ENCODE peak calls at places on chromosomes 3 and 15, in five cellular contexts. B is T47D, T is ureter, Q is HTR-8/SVneo, W is retina. J is an unnamed sample.

GRCh38 chr15:34808016-34808415 is 12.7 kb upstream of the ACTC1 start:
- DNase-seq in B (no peak), T (no peak), Q (no peak), W (no peak), J (no peak)

GRCh38 chr3:9932843-9933560 is 632 bp upstream of the CRELD1 start:
- DNase-seq in B (peak), T (peak), Q (peak), W (peak), J (peak)

GRCh38 chr15:85545757-85546156 is 165.4 kb downstream of the AKAP13 start:
- DNase-seq in B (no peak), T (no peak), Q (no peak), W (no peak), J (no peak)

GRCh38 chr15:45645026-45645980 is 10.5 kb downstream of the SQOR start:
- DNase-seq in B (peak), T (no peak), Q (no peak), W (no peak), J (no peak)

GRCh38 chr3:1251282-1252060 is 158.6 kb downstream of the CNTN6 start:
- DNase-seq in B (peak), T (no peak), Q (no peak), W (no peak), J (no peak)

GRCh38 chr3:99783009-99783573 is 34.6 kb upstream of the CMSS1 start:
- DNase-seq in B (no peak), T (no peak), Q (peak), W (no peak), J (no peak)

GRCh38 chr3:57268416-57268815 is 24.1 kb downstream of the ASB14 start:
- DNase-seq in B (no peak), T (no peak), Q (no peak), W (no peak), J (no peak)

GRCh38 chr3:86958534-86958933 is 32.4 kb downstream of the VGLL3 start:
- DNase-seq in B (no peak), T (no peak), Q (no peak), W (no peak), J (no peak)

GRCh38 chr3:68306571-68306970 is 625.8 kb downstream of the TAFA4 start:
- DNase-seq in B (peak), T (no peak), Q (peak), W (peak), J (no peak)

GRCh38 chr15:71189723-71190122 is 74.5 kb downstream of the THSD4 start:
- DNase-seq in B (no peak), T (no peak), Q (no peak), W (no peak), J (no peak)

GRCh38 chr3:1190576-1190975 is 97.8 kb downstream of the CNTN6 start:
- DNase-seq in B (no peak), T (no peak), Q (peak), W (no peak), J (no peak)

GRCh38 chr3:96202181-96202580 is 612.2 kb upstream of the EPHA6 start:
- DNase-seq in B (no peak), T (no peak), Q (no peak), W (no peak), J (peak)

GRCh38 chr15:61228025-61228901 is 839 bp downstream of the RORA start:
- DNase-seq in B (no peak), T (no peak), Q (peak), W (peak), J (no peak)

GRCh38 chr3:44208568-44208967 is 33.1 kb upstream of the TOPAZ1 start:
- DNase-seq in B (no peak), T (no peak), Q (no peak), W (no peak), J (no peak)

GRCh38 chr3:170137971-170138370 is 43.6 kb downstream of the PHC3 start:
- DNase-seq in B (no peak), T (no peak), Q (no peak), W (no peak), J (no peak)

GRCh38 chr3:195046441-195046840 is 224.5 kb downstream of the XXYLT1 start:
- DNase-seq in B (no peak), T (no peak), Q (no peak), W (no peak), J (no peak)

GRCh38 chr15:39282663-39283208 is 298.1 kb upstream of the THBS1 start:
- DNase-seq in B (no peak), T (no peak), Q (no peak), W (no peak), J (no peak)

GRCh38 chr3:160287666-160288065 is 62.4 kb downstream of the C3orf80 start:
- DNase-seq in B (no peak), T (no peak), Q (no peak), W (no peak), J (no peak)

GRCh38 chr3:37997791-37998370 is 7.3 kb downstream of the VILL start:
- DNase-seq in B (no peak), T (peak), Q (no peak), W (no peak), J (no peak)

GRCh38 chr15:67253517-67254237 is 784 bp downstream of the AAGAB start:
- DNase-seq in B (peak), T (no peak), Q (no peak), W (no peak), J (no peak)

GRCh38 chr3:59412506-59412905 is 362.7 kb upstream of the CFAP20DC start:
- DNase-seq in B (no peak), T (no peak), Q (no peak), W (no peak), J (no peak)

GRCh38 chr3:11596387-11596786 is 47.3 kb downstream of the VGLL4 start:
- DNase-seq in B (no peak), T (no peak), Q (no peak), W (no peak), J (no peak)

GRCh38 chr15:83698294-83698693 is 44.4 kb downstream of the ADAMTSL3 start:
- DNase-seq in B (peak), T (peak), Q (peak), W (no peak), J (peak)

GRCh38 chr15:78930577-78931388 is 14.1 kb downstream of the CTSH start:
- DNase-seq in B (peak), T (peak), Q (peak), W (no peak), J (peak)

GRCh38 chr15:86164222-86164898 is 84.7 kb downstream of the AGBL1 start:
- DNase-seq in B (no peak), T (no peak), Q (no peak), W (no peak), J (peak)

GRCh38 chr3:100777271-100777670 is 68.0 kb downstream of the TFG start:
- DNase-seq in B (peak), T (no peak), Q (no peak), W (no peak), J (no peak)

GRCh38 chr3:128841926-128842920 is 37.2 kb upstream of the ACAD9 start:
- DNase-seq in B (no peak), T (no peak), Q (no peak), W (no peak), J (no peak)

GRCh38 chr3:155079795-155080546 is at the start of gene MME:
- DNase-seq in B (no peak), T (no peak), Q (peak), W (peak), J (peak)

GRCh38 chr3:54034971-54035370 is 87.4 kb upstream of the CACNA2D3 start:
- DNase-seq in B (no peak), T (no peak), Q (no peak), W (no peak), J (no peak)

GRCh38 chr3:184726497-184726896 is 14.6 kb upstream of the MAGEF1 start:
- DNase-seq in B (no peak), T (no peak), Q (no peak), W (no peak), J (no peak)